ENCODE peak calls at places on chromosomes 13 and 19, in four cellular contexts. One of them, this sample, is unnamed.

GRCh38 chr13:110348751-110349150 is 41.7 kb downstream of the COL4A2 start:
- DNase-seq in SK-N-SH: no peak
- DNase-seq in neural progenitor cell: no peak
- DNase-seq in PC-3: no peak
- DNase-seq in this sample: no peak

GRCh38 chr13:112172017-112172416 is 105.1 kb downstream of the SOX1 start:
- DNase-seq in SK-N-SH: no peak
- DNase-seq in neural progenitor cell: no peak
- DNase-seq in PC-3: no peak
- DNase-seq in this sample: no peak

GRCh38 chr19:4454952-4455738 is 2.4 kb downstream of the UBXN6 start:
- DNase-seq in SK-N-SH: no peak
- DNase-seq in neural progenitor cell: no peak
- DNase-seq in PC-3: no peak
- DNase-seq in this sample: no peak

GRCh38 chr13:104450006-104450405 is 1383.8 kb upstream of the SLC10A2 start:
- DNase-seq in SK-N-SH: no peak
- DNase-seq in neural progenitor cell: no peak
- DNase-seq in PC-3: no peak
- DNase-seq in this sample: no peak

GRCh38 chr13:101098873-101099272 is 317.4 kb downstream of the NALCN start:
- DNase-seq in SK-N-SH: no peak
- DNase-seq in neural progenitor cell: no peak
- DNase-seq in PC-3: no peak
- DNase-seq in this sample: no peak

GRCh38 chr13:113449693-113450347 is 3.5 kb downstream of the ADPRHL1 start:
- DNase-seq in SK-N-SH: no peak
- DNase-seq in neural progenitor cell: no peak
- DNase-seq in PC-3: no peak
- DNase-seq in this sample: no peak

GRCh38 chr13:35664747-35665146 is 188.3 kb upstream of the MAB21L1 start:
- DNase-seq in SK-N-SH: no peak
- DNase-seq in neural progenitor cell: no peak
- DNase-seq in PC-3: no peak
- DNase-seq in this sample: no peak

GRCh38 chr13:24868874-24869273 is 104.9 kb downstream of the RNF17 start:
- DNase-seq in SK-N-SH: no peak
- DNase-seq in neural progenitor cell: no peak
- DNase-seq in PC-3: no peak
- DNase-seq in this sample: no peak

GRCh38 chr13:65670014-65670625 is 1560.0 kb downstream of the PCDH9 start:
- DNase-seq in SK-N-SH: no peak
- DNase-seq in neural progenitor cell: no peak
- DNase-seq in PC-3: no peak
- DNase-seq in this sample: no peak

GRCh38 chr19:39363909-39364457 is 21.8 kb downstream of the SAMD4B start:
- DNase-seq in SK-N-SH: no peak
- DNase-seq in neural progenitor cell: no peak
- DNase-seq in PC-3: no peak
- DNase-seq in this sample: no peak

GRCh38 chr19:7377196-7377595 is 28.5 kb downstream of the ARHGEF18 start:
- DNase-seq in SK-N-SH: no peak
- DNase-seq in neural progenitor cell: no peak
- DNase-seq in PC-3: no peak
- DNase-seq in this sample: no peak

GRCh38 chr19:14409157-14410053 is 9.7 kb downstream of the DDX39A start:
- DNase-seq in SK-N-SH: no peak
- DNase-seq in neural progenitor cell: no peak
- DNase-seq in PC-3: no peak
- DNase-seq in this sample: no peak

GRCh38 chr19:5339950-5340636 is 519 bp downstream of the PTPRS start:
- DNase-seq in SK-N-SH: peak
- DNase-seq in neural progenitor cell: peak
- DNase-seq in PC-3: peak
- DNase-seq in this sample: peak

GRCh38 chr13:111937763-111938375 is 129.1 kb upstream of the SOX1 start:
- DNase-seq in SK-N-SH: no peak
- DNase-seq in neural progenitor cell: no peak
- DNase-seq in PC-3: no peak
- DNase-seq in this sample: no peak

GRCh38 chr13:41064493-41064892 is 3.2 kb downstream of the WBP4 start:
- DNase-seq in SK-N-SH: no peak
- DNase-seq in neural progenitor cell: no peak
- DNase-seq in PC-3: peak
- DNase-seq in this sample: no peak

GRCh38 chr13:76828316-76828741 is 57.9 kb downstream of the KCTD12 start:
- DNase-seq in SK-N-SH: no peak
- DNase-seq in neural progenitor cell: no peak
- DNase-seq in PC-3: no peak
- DNase-seq in this sample: no peak

GRCh38 chr19:5138606-5139594 is 170.0 kb downstream of the KDM4B start:
- DNase-seq in SK-N-SH: no peak
- DNase-seq in neural progenitor cell: no peak
- DNase-seq in PC-3: peak
- DNase-seq in this sample: no peak

GRCh38 chr13:46962286-46962941 is 65.6 kb upstream of the HTR2A start:
- DNase-seq in SK-N-SH: no peak
- DNase-seq in neural progenitor cell: peak
- DNase-seq in PC-3: peak
- DNase-seq in this sample: peak

GRCh38 chr13:77810430-77810829 is 108.2 kb downstream of the EDNRB start:
- DNase-seq in SK-N-SH: peak
- DNase-seq in neural progenitor cell: no peak
- DNase-seq in PC-3: peak
- DNase-seq in this sample: peak

GRCh38 chr13:40094056-40094455 is 438.6 kb downstream of the COG6 start:
- DNase-seq in SK-N-SH: no peak
- DNase-seq in neural progenitor cell: no peak
- DNase-seq in PC-3: peak
- DNase-seq in this sample: no peak

GRCh38 chr19:38650911-38651584 is 3.6 kb downstream of the ACTN4 start:
- DNase-seq in SK-N-SH: no peak
- DNase-seq in neural progenitor cell: no peak
- DNase-seq in PC-3: peak
- DNase-seq in this sample: no peak

GRCh38 chr13:29706923-29707322 is 111.4 kb upstream of the SLC7A1 start:
- DNase-seq in SK-N-SH: no peak
- DNase-seq in neural progenitor cell: no peak
- DNase-seq in PC-3: no peak
- DNase-seq in this sample: no peak

GRCh38 chr13:43303040-43303729 is 279.8 kb downstream of the DNAJC15 start:
- DNase-seq in SK-N-SH: peak
- DNase-seq in neural progenitor cell: peak
- DNase-seq in PC-3: peak
- DNase-seq in this sample: peak

GRCh38 chr19:45245334-45245787 is at the start of gene EXOC3L2:
- DNase-seq in SK-N-SH: no peak
- DNase-seq in neural progenitor cell: no peak
- DNase-seq in PC-3: no peak
- DNase-seq in this sample: no peak

GRCh38 chr19:44925114-44925891 is 10.9 kb downstream of the APOC1 start:
- DNase-seq in SK-N-SH: no peak
- DNase-seq in neural progenitor cell: no peak
- DNase-seq in PC-3: no peak
- DNase-seq in this sample: no peak

GRCh38 chr13:73000027-73000674 is 58.7 kb upstream of the KLF5 start:
- DNase-seq in SK-N-SH: no peak
- DNase-seq in neural progenitor cell: no peak
- DNase-seq in PC-3: peak
- DNase-seq in this sample: no peak

GRCh38 chr13:112053744-112054615 is 13.0 kb upstream of the SOX1 start:
- DNase-seq in SK-N-SH: no peak
- DNase-seq in neural progenitor cell: peak
- DNase-seq in PC-3: no peak
- DNase-seq in this sample: peak

GRCh38 chr13:109146912-109147624 is 517.7 kb downstream of the MYO16 start:
- DNase-seq in SK-N-SH: peak
- DNase-seq in neural progenitor cell: no peak
- DNase-seq in PC-3: peak
- DNase-seq in this sample: no peak

GRCh38 chr19:47187797-47188196 is 43.2 kb downstream of the BBC3 start:
- DNase-seq in SK-N-SH: no peak
- DNase-seq in neural progenitor cell: no peak
- DNase-seq in PC-3: peak
- DNase-seq in this sample: no peak

GRCh38 chr13:101144808-101145419 is 271.4 kb downstream of the NALCN start:
- DNase-seq in SK-N-SH: peak
- DNase-seq in neural progenitor cell: peak
- DNase-seq in PC-3: peak
- DNase-seq in this sample: peak

GRCh38 chr19:1970003-1970805 is 29.2 kb downstream of the CSNK1G2 start:
- DNase-seq in SK-N-SH: no peak
- DNase-seq in neural progenitor cell: no peak
- DNase-seq in PC-3: peak
- DNase-seq in this sample: no peak
- TF ChIP-seq EZH2phosphoT487 in SK-N-SH: no peak
- TF ChIP-seq EZH2phosphoT487 in neural progenitor cell: no peak
- TF ChIP-seq EZH2phosphoT487 in PC-3: no peak
- TF ChIP-seq EZH2phosphoT487 in this sample: no peak

GRCh38 chr13:49421391-49421790 is 22.5 kb downstream of the CAB39L start:
- DNase-seq in SK-N-SH: no peak
- DNase-seq in neural progenitor cell: peak
- DNase-seq in PC-3: peak
- DNase-seq in this sample: peak
- TF ChIP-seq CTCF in SK-N-SH: no peak
- TF ChIP-seq CTCF in neural progenitor cell: peak
- TF ChIP-seq CTCF in PC-3: peak
- TF ChIP-seq CTCF in this sample: peak

DNA sequence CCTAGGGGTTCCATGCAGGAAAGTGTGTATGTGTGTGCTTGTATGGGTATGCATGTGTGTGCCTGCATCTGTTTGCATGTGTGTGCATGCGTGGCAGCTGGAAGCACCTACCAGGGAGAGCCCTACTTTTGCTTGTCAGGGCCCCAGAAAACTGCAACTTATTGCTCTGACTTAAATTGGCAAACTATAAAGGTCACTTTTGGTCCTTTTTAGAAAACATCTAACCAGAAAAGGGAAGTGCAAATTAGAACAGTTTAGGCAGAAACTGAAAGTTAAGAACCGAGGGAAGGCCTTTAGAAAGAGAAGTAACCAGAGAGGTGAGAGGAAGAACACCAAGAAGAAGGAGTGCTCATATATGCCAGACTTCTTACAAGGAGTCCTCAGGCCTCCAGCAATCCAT is 32.5 kb downstream of the DLEU7 start:
- DNase-seq in SK-N-SH: no peak
- DNase-seq in neural progenitor cell: no peak
- DNase-seq in PC-3: no peak
- DNase-seq in this sample: no peak
- H3K4me2 ChIP-seq in SK-N-SH: no peak
- H3K4me2 ChIP-seq in neural progenitor cell: no peak
- H3K4me2 ChIP-seq in PC-3: no peak
- H3K4me2 ChIP-seq in this sample: no peak

DNA sequence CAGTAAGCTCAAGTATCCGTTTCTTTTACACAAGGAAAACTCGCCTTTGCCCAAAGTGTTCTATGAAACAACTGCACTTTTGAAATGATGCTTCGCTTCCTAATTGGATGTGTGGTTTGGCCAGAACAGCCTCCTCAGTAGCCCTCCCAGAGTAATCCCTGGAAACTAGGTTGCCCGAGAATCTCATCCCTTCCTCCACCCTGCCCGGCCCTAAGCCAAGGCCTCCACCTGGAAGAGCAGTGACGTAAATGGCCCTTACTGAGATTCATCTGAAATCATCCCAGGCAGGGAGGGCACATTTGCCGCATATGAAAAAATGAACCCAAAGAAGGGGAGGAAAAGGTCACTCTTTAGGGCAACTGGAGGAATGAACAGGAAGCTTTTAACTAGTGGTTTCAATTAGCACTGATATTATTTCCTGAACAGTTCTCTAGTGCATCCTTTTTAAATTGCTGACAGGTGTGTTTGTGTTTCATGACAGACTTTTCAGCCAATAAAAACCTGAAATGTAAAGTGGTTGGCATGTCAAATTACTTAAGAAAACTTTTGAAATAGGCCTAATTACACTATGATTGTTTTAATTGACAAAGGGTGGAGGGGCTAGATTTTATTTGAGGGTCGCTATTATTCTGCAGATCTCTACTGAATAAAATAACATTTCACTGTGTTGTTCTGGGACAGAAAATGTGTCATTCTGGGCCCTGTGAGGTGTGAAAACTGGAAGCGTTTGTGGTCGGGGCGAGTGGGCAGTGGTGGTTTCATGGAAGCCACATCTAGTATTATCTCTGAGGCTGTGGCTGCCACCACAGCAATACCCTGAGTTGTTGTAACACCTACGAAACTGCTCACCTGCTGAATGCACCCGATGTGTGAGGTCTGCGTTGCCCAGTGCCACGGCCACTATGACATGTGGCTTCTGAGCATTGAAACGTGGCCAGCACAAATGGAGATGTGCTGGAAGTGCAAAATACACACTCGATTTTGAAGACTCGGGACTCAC is 112.1 kb downstream of the ZIC5 start:
- DNase-seq in SK-N-SH: no peak
- DNase-seq in neural progenitor cell: peak
- DNase-seq in PC-3: no peak
- DNase-seq in this sample: no peak
- TF ChIP-seq EZH2phosphoT487 in SK-N-SH: no peak
- TF ChIP-seq EZH2phosphoT487 in neural progenitor cell: no peak
- TF ChIP-seq EZH2phosphoT487 in PC-3: no peak
- TF ChIP-seq EZH2phosphoT487 in this sample: no peak

DNA sequence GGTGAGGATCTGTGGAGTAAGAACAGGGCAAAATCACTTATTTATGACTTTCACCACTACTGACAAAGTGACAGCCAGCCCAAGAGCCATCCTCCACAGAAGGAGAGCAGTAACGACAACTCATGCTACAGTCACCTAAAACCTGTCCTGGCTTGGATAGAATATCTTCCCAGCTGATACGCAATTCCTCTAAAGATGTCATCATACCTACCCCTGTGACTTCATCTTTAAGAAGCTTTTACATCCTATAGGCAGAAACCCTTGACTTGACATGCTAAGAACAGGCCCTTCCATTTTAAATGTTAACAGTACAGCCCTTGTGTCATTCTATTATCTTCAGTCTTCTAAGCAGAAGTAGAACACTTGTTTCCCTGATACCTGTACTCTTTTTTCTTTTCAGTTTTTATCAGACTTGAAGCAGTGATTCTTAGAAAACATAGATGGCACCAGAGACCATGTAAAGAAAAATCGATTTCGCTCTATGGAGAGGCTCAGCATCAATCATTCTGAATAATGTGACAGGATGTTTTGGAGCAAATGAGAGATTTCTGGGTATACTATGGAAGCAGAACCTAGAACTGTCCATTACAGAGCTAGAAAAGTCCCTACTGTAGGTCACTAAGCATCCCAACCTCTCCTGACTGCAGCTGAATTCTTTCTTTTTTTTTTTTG is 20.1 kb downstream of the STOML3 start:
- DNase-seq in SK-N-SH: peak
- DNase-seq in neural progenitor cell: no peak
- DNase-seq in PC-3: no peak
- DNase-seq in this sample: peak
- TF ChIP-seq CTCF in SK-N-SH: no peak
- TF ChIP-seq CTCF in neural progenitor cell: peak
- TF ChIP-seq CTCF in PC-3: peak
- TF ChIP-seq CTCF in this sample: peak

This sample was measured in GM23338.